ENCODE peak calls at places on chromosomes 1 and 21, in eight cellular contexts. J, T, F, A, Y, R, P and L are unnamed samples.

GRCh38 chr1:181089777-181090505 is 1.4 kb downstream of the IER5 start:
- DNase-seq in J (peak), T (peak), F (no peak), A (peak), Y (peak), R (no peak), P (peak), L (peak)

GRCh38 chr1:200372885-200373181 is 37.0 kb downstream of the ZNF281 start:
- DNase-seq in J (no peak), T (no peak), F (no peak), A (no peak), Y (no peak), R (no peak), P (no peak), L (no peak)

GRCh38 chr1:11447903-11448302 is 31.1 kb upstream of the DISP3 start:
- DNase-seq in J (no peak), T (no peak), F (no peak), A (no peak), Y (no peak), R (no peak), P (no peak), L (no peak)

GRCh38 chr1:27570823-27571222 is 33.1 kb downstream of the AHDC1 start:
- DNase-seq in J (no peak), T (no peak), F (no peak), A (no peak), Y (no peak), R (no peak), P (no peak), L (no peak)

GRCh38 chr1:226405411-226405988 is 2.4 kb downstream of the PARP1 start:
- DNase-seq in J (no peak), T (no peak), F (no peak), A (no peak), Y (no peak), R (no peak), P (peak), L (no peak)

GRCh38 chr1:162328507-162328906 is 48.1 kb downstream of the SPATA46 start:
- DNase-seq in J (no peak), T (no peak), F (no peak), A (no peak), Y (no peak), R (no peak), P (no peak), L (no peak)

GRCh38 chr1:58310469-58310868 is 236.1 kb downstream of the OMA1 start:
- DNase-seq in J (no peak), T (no peak), F (no peak), A (no peak), Y (no peak), R (no peak), P (no peak), L (no peak)

GRCh38 chr1:86821956-86822355 is 92.0 kb downstream of the SELENOF start:
- DNase-seq in J (no peak), T (no peak), F (no peak), A (no peak), Y (no peak), R (no peak), P (no peak), L (no peak)

GRCh38 chr1:182995894-182996293 is 27.3 kb upstream of the LAMC1 start:
- DNase-seq in J (no peak), T (no peak), F (no peak), A (no peak), Y (no peak), R (no peak), P (no peak), L (no peak)

GRCh38 chr1:85577421-85578320 is 2.9 kb upstream of the CCN1 start:
- DNase-seq in J (peak), T (peak), F (no peak), A (no peak), Y (no peak), R (peak), P (peak), L (no peak)

GRCh38 chr1:178869114-178869697 is 1.7 kb downstream of the ANGPTL1 start:
- DNase-seq in J (peak), T (no peak), F (no peak), A (no peak), Y (peak), R (no peak), P (no peak), L (no peak)

GRCh38 chr1:155127672-155128468 is at the start of gene EFNA1:
- DNase-seq in J (peak), T (peak), F (peak), A (no peak), Y (peak), R (no peak), P (peak), L (peak)

GRCh38 chr1:2952371-2952770 is 68.9 kb upstream of the ACTRT2 start:
- DNase-seq in J (no peak), T (no peak), F (no peak), A (no peak), Y (no peak), R (no peak), P (peak), L (no peak)

GRCh38 chr1:15835205-15835740 is 12.2 kb upstream of the SPEN start:
- DNase-seq in J (peak), T (no peak), F (no peak), A (no peak), Y (no peak), R (no peak), P (no peak), L (no peak)

GRCh38 chr1:160834945-160835565 is 27.6 kb downstream of the CD244 start:
- DNase-seq in J (peak), T (no peak), F (no peak), A (peak), Y (peak), R (no peak), P (no peak), L (peak)

GRCh38 chr1:154760469-154760933 is 109.6 kb downstream of the KCNN3 start:
- DNase-seq in J (peak), T (no peak), F (no peak), A (peak), Y (no peak), R (no peak), P (peak), L (peak)

GRCh38 chr1:74729741-74730478 is 2.9 kb downstream of the CRYZ start:
- DNase-seq in J (peak), T (no peak), F (peak), A (no peak), Y (peak), R (peak), P (no peak), L (peak)

GRCh38 chr1:160997323-160998038 is 23.5 kb downstream of the F11R start:
- DNase-seq in J (peak), T (peak), F (no peak), A (peak), Y (peak), R (peak), P (no peak), L (peak)

GRCh38 chr1:53949651-53950050 is 3.5 kb downstream of the LRRC42 start:
- DNase-seq in J (no peak), T (no peak), F (no peak), A (no peak), Y (no peak), R (no peak), P (no peak), L (no peak)

GRCh38 chr1:21630571-21631338 is 38.4 kb downstream of the RAP1GAP start:
- DNase-seq in J (no peak), T (no peak), F (no peak), A (no peak), Y (no peak), R (no peak), P (no peak), L (peak)

GRCh38 chr1:38129971-38130370 is 83.4 kb upstream of the POU3F1 start:
- DNase-seq in J (peak), T (no peak), F (peak), A (no peak), Y (no peak), R (no peak), P (no peak), L (peak)

GRCh38 chr1:41661428-41662060 is 177.1 kb upstream of the EDN2 start:
- DNase-seq in J (peak), T (peak), F (no peak), A (no peak), Y (no peak), R (no peak), P (no peak), L (no peak)

GRCh38 chr1:11354893-11355593 is 82.0 kb downstream of the UBIAD1 start:
- DNase-seq in J (no peak), T (no peak), F (no peak), A (no peak), Y (no peak), R (no peak), P (no peak), L (no peak)

GRCh38 chr1:92808353-92808752 is 23.4 kb upstream of the EVI5 start:
- DNase-seq in J (peak), T (no peak), F (no peak), A (no peak), Y (no peak), R (no peak), P (no peak), L (no peak)

GRCh38 chr21:20882462-20883415 is 115.5 kb upstream of the NCAM2 start:
- DNase-seq in J (peak), T (peak), F (no peak), A (no peak), Y (peak), R (peak), P (no peak), L (peak)

GRCh38 chr1:53084589-53084971 is 22.6 kb downstream of the PODN start:
- DNase-seq in J (no peak), T (no peak), F (no peak), A (no peak), Y (no peak), R (no peak), P (no peak), L (no peak)

GRCh38 chr1:224678168-224678567 is 62.1 kb downstream of the CNIH3 start:
- DNase-seq in J (no peak), T (no peak), F (no peak), A (no peak), Y (no peak), R (no peak), P (no peak), L (no peak)

GRCh38 chr1:47175227-47175934 is 14.5 kb downstream of the PDZK1IP1 start:
- DNase-seq in J (peak), T (peak), F (peak), A (peak), Y (peak), R (no peak), P (no peak), L (peak)

GRCh38 chr1:198741744-198742143 is 102.9 kb downstream of the PTPRC start:
- DNase-seq in J (peak), T (no peak), F (no peak), A (no peak), Y (peak), R (no peak), P (no peak), L (peak)

GRCh38 chr1:21944261-21945074 is 7.4 kb upstream of the HSPG2 start:
- DNase-seq in J (no peak), T (no peak), F (no peak), A (no peak), Y (peak), R (no peak), P (no peak), L (peak)

GRCh38 chr1:97006044-97006676 is 284.6 kb downstream of the PTBP2 start:
- DNase-seq in J (peak), T (peak), F (no peak), A (no peak), Y (peak), R (peak), P (no peak), L (peak)

GRCh38 chr1:64983110-64983509 is 16.8 kb upstream of the JAK1 start:
- DNase-seq in J (peak), T (no peak), F (no peak), A (no peak), Y (peak), R (no peak), P (no peak), L (peak)

GRCh38 chr1:236377832-236378535 is 16.1 kb upstream of the EDARADD start:
- DNase-seq in J (no peak), T (no peak), F (no peak), A (no peak), Y (no peak), R (no peak), P (no peak), L (no peak)

GRCh38 chr1:41021526-41022308 is at the start of gene SLFNL1:
- DNase-seq in J (no peak), T (no peak), F (no peak), A (no peak), Y (no peak), R (no peak), P (peak), L (no peak)